ENCODE peak calls at places on chromosomes 7 and 10, in five cellular contexts. I is ureter; G is HFFc6; F is H54; O is T-helper 2 cell treated with Interferon-gamma antibody and Interleukin-4, amounts not matched to agents 5 μg/mL and 100 μg/mL, for 36 hours. N is an unnamed sample.

GRCh38 chr7:157771-158251 is 34.6 kb upstream of the FAM20C start:
- DNase-seq in I (no peak), G (no peak), F (no peak), O (no peak), N (no peak)

GRCh38 chr10:119335671-119336353 is 128.4 kb downstream of the GRK5 start:
- DNase-seq in I (no peak), G (no peak), F (no peak), O (no peak), N (no peak)

GRCh38 chr7:1331576-1332467 is 99.2 kb downstream of the UNCX start:
- DNase-seq in I (no peak), G (no peak), F (no peak), O (no peak), N (no peak)

GRCh38 chr7:4692055-4692454 is 10.0 kb downstream of the FOXK1 start:
- DNase-seq in I (no peak), G (no peak), F (no peak), O (no peak), N (no peak)

GRCh38 chr7:326845-327304 is 36.9 kb downstream of the FOXL3 start:
- DNase-seq in I (no peak), G (no peak), F (no peak), O (no peak), N (peak)

GRCh38 chr10:7407368-7408002 is 3.3 kb downstream of the SFMBT2 start:
- DNase-seq in I (no peak), G (no peak), F (no peak), O (no peak), N (no peak)

GRCh38 chr10:28668363-28669226 is 8.7 kb upstream of the BAMBI start:
- DNase-seq in I (peak), G (no peak), F (no peak), O (peak), N (peak)

GRCh38 chr10:68647928-68648327 is 73.1 kb upstream of the CCAR1 start:
- DNase-seq in I (no peak), G (peak), F (peak), O (no peak), N (no peak)

GRCh38 chr7:66110861-66111260 is 3.8 kb upstream of the CRCP start:
- DNase-seq in I (no peak), G (peak), F (peak), O (no peak), N (no peak)

GRCh38 chr7:155953781-155954549 is 141.7 kb upstream of the SHH start:
- DNase-seq in I (peak), G (no peak), F (no peak), O (no peak), N (peak)

GRCh38 chr7:8443871-8444756 is 10.7 kb downstream of the NXPH1 start:
- DNase-seq in I (no peak), G (no peak), F (no peak), O (no peak), N (no peak)

GRCh38 chr10:15856328-15857000 is 3.8 kb downstream of the MINDY3 start:
- DNase-seq in I (no peak), G (peak), F (no peak), O (no peak), N (no peak)

GRCh38 chr10:55400075-55400474 is 599.0 kb upstream of the PCDH15 start:
- DNase-seq in I (no peak), G (no peak), F (no peak), O (no peak), N (no peak)

GRCh38 chr7:30268666-30269065 is 15.7 kb upstream of the ZNRF2 start:
- DNase-seq in I (no peak), G (no peak), F (no peak), O (no peak), N (no peak)

GRCh38 chr10:10872706-10873276 is 144.9 kb upstream of the CELF2 start:
- DNase-seq in I (no peak), G (no peak), F (no peak), O (no peak), N (no peak)

GRCh38 chr7:119957335-119957734 is 315.6 kb upstream of the KCND2 start:
- DNase-seq in I (no peak), G (no peak), F (no peak), O (no peak), N (no peak)

GRCh38 chr10:132351611-132352010 is 19.6 kb downstream of the LRRC27 start:
- DNase-seq in I (no peak), G (no peak), F (no peak), O (no peak), N (no peak)

GRCh38 chr7:36207451-36208291 is 54.6 kb downstream of the EEPD1 start:
- DNase-seq in I (no peak), G (peak), F (peak), O (no peak), N (peak)

GRCh38 chr10:63388421-63389031 is 77.3 kb downstream of the JMJD1C start:
- DNase-seq in I (no peak), G (no peak), F (no peak), O (no peak), N (no peak)

GRCh38 chr7:50628469-50629084 is 63.4 kb upstream of the DDC start:
- DNase-seq in I (peak), G (no peak), F (no peak), O (no peak), N (no peak)

GRCh38 chr10:100501423-100501822 is 18.2 kb downstream of the SEC31B start:
- DNase-seq in I (no peak), G (no peak), F (no peak), O (no peak), N (no peak)

GRCh38 chr7:31443457-31443856 is 70.4 kb upstream of the ITPRID1 start:
- DNase-seq in I (no peak), G (peak), F (peak), O (no peak), N (no peak)

GRCh38 chr7:82105463-82105862 is 335.6 kb upstream of the HGF start:
- DNase-seq in I (no peak), G (peak), F (peak), O (no peak), N (no peak)

GRCh38 chr10:79308969-79309665 is 38.2 kb upstream of the PPIF start:
- DNase-seq in I (no peak), G (no peak), F (no peak), O (no peak), N (no peak)

GRCh38 chr7:44891372-44891771 is 6.0 kb upstream of the PURB start:
- DNase-seq in I (no peak), G (no peak), F (no peak), O (no peak), N (no peak)

GRCh38 chr10:1153805-1154351 is 97.7 kb downstream of the WDR37 start:
- DNase-seq in I (no peak), G (no peak), F (no peak), O (no peak), N (peak)

GRCh38 chr10:28845009-28845682 is 167.8 kb downstream of the BAMBI start:
- DNase-seq in I (no peak), G (no peak), F (no peak), O (no peak), N (no peak)

GRCh38 chr10:43857206-43857952 is 208.7 kb upstream of the ZNF32 start:
- DNase-seq in I (no peak), G (peak), F (peak), O (no peak), N (no peak)

GRCh38 chr7:139358541-139359365 is 941 bp upstream of the LUC7L2 start:
- DNase-seq in I (no peak), G (no peak), F (no peak), O (peak), N (no peak)

GRCh38 chr10:9274206-9274755 is 1219.8 kb downstream of the GATA3 start:
- DNase-seq in I (no peak), G (no peak), F (no peak), O (no peak), N (no peak)

N was measured in stomach.